ENCODE peak calls at places on chromosome 2, in six cellular contexts. L is PC-3, A is HCT116, D is GM20000, Y is cardiac muscle cell, Z is AG10803. O is an unnamed sample.

GRCh38 chr2:126914811-126915500 is 16.3 kb downstream of the TEX51 start:
- DNase-seq in L (no peak), Z (no peak), D (no peak), Y (no peak), A (no peak), O (no peak)

GRCh38 chr2:237865623-237866041 is 6.2 kb downstream of the RAMP1 start:
- DNase-seq in Z (no peak), Y (no peak), D (no peak), L (no peak), A (no peak), O (no peak)

GRCh38 chr2:109582928-109583895 is 30.6 kb downstream of the SEPTIN10 start:
- DNase-seq in Z (peak), D (no peak), A (no peak), Y (peak), L (no peak), O (no peak)

GRCh38 chr2:109270758-109271305 is 141.8 kb downstream of the SH3RF3 start:
- DNase-seq in A (no peak), Z (no peak), L (peak), Y (peak), D (no peak), O (no peak)

GRCh38 chr2:99754215-99754614 is 264.4 kb upstream of the REV1 start:
- DNase-seq in D (no peak), Y (peak), A (no peak), Z (peak), L (peak), O (no peak)

GRCh38 chr2:8413589-8414135 is 268.2 kb upstream of the ID2 start:
- DNase-seq in L (no peak), Y (peak), A (no peak), D (no peak), Z (no peak), O (no peak)

GRCh38 chr2:12819098-12819465 is 102.3 kb downstream of the TRIB2 start:
- DNase-seq in A (no peak), Z (peak), Y (peak), D (no peak), L (peak), O (no peak)

GRCh38 chr2:181074457-181074856 is 94.1 kb downstream of the UBE2E3 start:
- DNase-seq in A (no peak), D (no peak), Z (peak), Y (no peak), L (no peak), O (no peak)

GRCh38 chr2:46187112-46187618 is 110.0 kb upstream of the EPAS1 start:
- DNase-seq in A (no peak), Y (peak), L (peak), Z (peak), D (peak), O (no peak)

GRCh38 chr2:241602720-241603119 is 34.2 kb downstream of the THAP4 start:
- DNase-seq in A (no peak), Z (no peak), D (no peak), L (no peak), Y (no peak), O (no peak)

GRCh38 chr2:235347691-235348090 is 146.2 kb upstream of the AGAP1 start:
- DNase-seq in Z (peak), L (peak), D (no peak), A (peak), Y (peak), O (no peak)

GRCh38 chr2:236607471-236608307 is 38.1 kb downstream of the ACKR3 start:
- DNase-seq in Z (peak), L (no peak), D (no peak), A (no peak), Y (peak), O (no peak)

GRCh38 chr2:160138406-160138805 is 61.7 kb downstream of the ITGB6 start:
- DNase-seq in Y (no peak), Z (no peak), D (no peak), A (no peak), L (no peak), O (no peak)

GRCh38 chr2:234257859-234258561 is 207.5 kb downstream of the SPP2 start:
- DNase-seq in L (peak), Y (peak), D (no peak), Z (peak), A (peak), O (no peak)

GRCh38 chr2:19114754-19115231 is 243.6 kb downstream of the OSR1 start:
- DNase-seq in Y (peak), D (no peak), L (no peak), Z (peak), A (no peak), O (no peak)

GRCh38 chr2:239324456-239324855 is 76.4 kb downstream of the HDAC4 start:
- DNase-seq in Y (no peak), Z (no peak), L (no peak), A (no peak), D (no peak), O (no peak)

GRCh38 chr2:241773511-241774418 is 2.9 kb upstream of the GAL3ST2 start:
- DNase-seq in Y (no peak), Z (no peak), L (no peak), D (peak), A (no peak), O (peak)

GRCh38 chr2:237614151-237614720 is 13.2 kb upstream of the LRRFIP1 start:
- DNase-seq in Y (peak), L (no peak), D (no peak), Z (no peak), A (no peak), O (no peak)

GRCh38 chr2:151852260-151853069 is 24.2 kb upstream of the ARL5A start:
- DNase-seq in Y (no peak), D (no peak), A (no peak), L (no peak), Z (no peak), O (no peak)

GRCh38 chr2:209473930-209474419 is 50.1 kb downstream of the MAP2 start:
- DNase-seq in A (peak), L (peak), Y (peak), Z (peak), D (no peak), O (no peak)

GRCh38 chr2:66862871-66863650 is 428.1 kb downstream of the MEIS1 start:
- DNase-seq in L (peak), Y (peak), Z (peak), D (no peak), A (no peak), O (no peak)

GRCh38 chr2:135037831-135038230 is 9.4 kb downstream of the MAP3K19 start:
- DNase-seq in L (no peak), Z (peak), Y (no peak), A (no peak), D (no peak), O (no peak)

GRCh38 chr2:208929489-208929864 is 494.4 kb upstream of the MAP2 start:
- DNase-seq in L (no peak), Y (no peak), Z (no peak), A (peak), D (no peak), O (no peak)

GRCh38 chr2:174951746-174952145 is 53.4 kb downstream of the CHN1 start:
- DNase-seq in L (peak), D (no peak), A (no peak), Y (no peak), Z (peak), O (no peak)

GRCh38 chr2:64482765-64483504 is 29.0 kb downstream of the LGALSL start:
- DNase-seq in L (peak), D (no peak), Z (peak), A (no peak), Y (peak), O (no peak)

DNA sequence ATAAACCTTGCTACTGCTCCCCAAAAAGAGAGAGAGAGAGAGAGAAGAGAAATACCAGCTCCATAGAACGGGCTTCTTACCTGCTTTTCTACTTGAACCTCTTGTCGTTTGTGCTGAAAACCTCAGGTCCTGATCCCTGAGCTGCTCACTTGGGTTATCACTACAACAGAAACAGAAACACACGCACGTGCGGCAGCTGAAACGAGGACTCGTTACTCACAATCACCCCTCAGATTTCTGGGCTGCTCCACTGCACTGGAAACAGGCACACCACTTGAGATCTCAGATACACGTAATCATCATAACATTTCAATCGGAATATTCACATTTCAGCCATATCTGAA is 48.2 kb upstream of the GPC1 start:
- DNase-seq in Y (no peak), A (no peak), D (no peak), Z (no peak), L (no peak), O (no peak)
- TF ChIP-seq CTCF in Y (no peak), A (no peak), D (no peak), Z (no peak), L (peak), O (no peak)

DNA sequence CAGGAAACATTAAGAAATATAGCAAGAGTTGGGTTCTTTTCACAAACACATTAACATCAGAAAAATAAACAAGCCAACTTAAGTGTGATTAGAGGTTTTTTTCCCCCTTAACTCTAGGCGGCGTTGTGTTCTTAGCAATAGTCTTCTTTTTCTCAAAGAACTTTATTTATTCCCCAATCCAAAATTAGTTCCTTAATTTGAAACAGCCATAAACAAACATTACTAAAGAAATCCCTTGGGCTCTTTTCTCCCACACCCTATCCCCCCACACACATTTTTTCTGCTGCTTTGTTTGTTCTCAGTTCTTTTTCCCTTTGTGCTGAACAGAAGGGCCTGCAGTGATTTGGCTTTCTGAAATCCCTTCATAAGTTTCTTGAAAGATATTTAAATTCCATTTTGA is 13.2 kb upstream of the MYO1B start:
- DNase-seq in L (no peak), A (no peak), Z (peak), Y (peak), D (no peak), O (no peak)
- TF ChIP-seq CTCF in L (peak), A (peak), Z (peak), Y (peak), D (peak), O (peak)

GRCh38 chr2:30684996-30685395 is 122.2 kb downstream of the CAPN13 start:
- DNase-seq in Z (no peak), A (no peak), Y (no peak), D (no peak), L (no peak), O (no peak)

GRCh38 chr2:30684026-30684425 is 123.2 kb downstream of the CAPN13 start:
- DNase-seq in L (no peak), D (no peak), Z (no peak), Y (no peak), A (no peak), O (no peak)

GRCh38 chr2:30686669-30687068 is 120.6 kb downstream of the CAPN13 start:
- DNase-seq in Z (no peak), Y (no peak), A (no peak), L (no peak), D (no peak), O (no peak)

GRCh38 chr2:30684546-30684945 is 122.7 kb downstream of the CAPN13 start:
- DNase-seq in L (no peak), D (no peak), A (no peak), Y (no peak), Z (peak), O (no peak)

GRCh38 chr2:30686000-30686399 is 121.2 kb downstream of the CAPN13 start:
- DNase-seq in D (no peak), Y (no peak), Z (no peak), L (peak), A (no peak), O (no peak)
- TF ChIP-seq CTCF in D (peak), Y (peak), Z (no peak), L (peak), A (peak), O (peak)

DNA sequence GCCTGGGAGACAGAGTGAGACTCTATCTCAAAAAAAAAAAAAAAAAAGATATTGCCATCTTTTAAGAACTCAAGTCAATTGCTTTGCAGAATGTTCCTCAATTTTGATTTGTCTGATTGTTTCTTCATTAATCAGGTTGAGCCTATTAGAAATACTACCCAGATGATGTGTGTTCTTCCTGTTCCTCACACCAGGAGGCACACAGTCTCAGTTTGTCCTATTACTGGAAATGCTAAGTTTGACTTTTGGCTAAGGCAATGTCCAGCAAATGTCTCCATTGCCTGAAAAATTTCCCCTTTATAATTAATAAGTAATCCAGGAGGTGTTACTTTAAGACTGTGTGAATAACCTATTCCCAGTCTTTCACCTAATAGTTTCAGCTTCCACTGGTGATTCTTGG is 28.4 kb downstream of the BOLA3 start:
- DNase-seq in Z (peak), Y (peak), A (no peak), L (peak), D (no peak), O (no peak)
- TF ChIP-seq CTCF in Z (peak), Y (no peak), A (no peak), L (peak), D (no peak), O (peak)

O was measured in chondrocyte.